ENCODE peak calls at places on chromosomes 11 and 22, in nine cellular contexts. One of them, this sample, is unnamed.

GRCh38 chr11:26847459-26847858 is 125.6 kb upstream of the SLC5A12 start:
- DNase-seq in DND-41: no peak
- DNase-seq in tibial nerve: no peak
- DNase-seq in fibroblast of villous mesenchyme: peak; percentile 32
- DNase-seq in Calu3: no peak
- DNase-seq in cardiac fibroblast: peak; percentile 92
- DNase-seq in epithelial cell of esophagus: no peak
- DNase-seq in BE2C: no peak
- DNase-seq in CD4-positive, alpha-beta T cell: no peak
- DNase-seq in this sample: no peak

GRCh38 chr22:46590334-46590733 is 29.9 kb upstream of the GRAMD4 start:
- DNase-seq in DND-41: no peak
- DNase-seq in tibial nerve: no peak
- DNase-seq in fibroblast of villous mesenchyme: no peak
- DNase-seq in Calu3: no peak
- DNase-seq in cardiac fibroblast: no peak
- DNase-seq in epithelial cell of esophagus: no peak
- DNase-seq in BE2C: no peak
- DNase-seq in CD4-positive, alpha-beta T cell: no peak
- DNase-seq in this sample: no peak

GRCh38 chr11:36296925-36297604 is 977 bp downstream of the PRR5L start:
- DNase-seq in DND-41: no peak
- DNase-seq in tibial nerve: no peak
- DNase-seq in fibroblast of villous mesenchyme: peak; percentile 98
- DNase-seq in Calu3: no peak
- DNase-seq in cardiac fibroblast: peak; percentile 97
- DNase-seq in epithelial cell of esophagus: peak; percentile 65
- DNase-seq in BE2C: no peak
- DNase-seq in CD4-positive, alpha-beta T cell: no peak
- DNase-seq in this sample: no peak

GRCh38 chr11:17408641-17409040 is 20.2 kb upstream of the KCNJ11 start:
- DNase-seq in DND-41: no peak
- DNase-seq in tibial nerve: no peak
- DNase-seq in fibroblast of villous mesenchyme: no peak
- DNase-seq in Calu3: no peak
- DNase-seq in cardiac fibroblast: no peak
- DNase-seq in epithelial cell of esophagus: no peak
- DNase-seq in BE2C: no peak
- DNase-seq in CD4-positive, alpha-beta T cell: no peak
- DNase-seq in this sample: no peak

GRCh38 chr11:76283190-76283589 is 76.9 kb upstream of the WNT11 start:
- DNase-seq in DND-41: no peak
- DNase-seq in tibial nerve: no peak
- DNase-seq in fibroblast of villous mesenchyme: no peak
- DNase-seq in Calu3: no peak
- DNase-seq in cardiac fibroblast: no peak
- DNase-seq in epithelial cell of esophagus: no peak
- DNase-seq in BE2C: no peak
- DNase-seq in CD4-positive, alpha-beta T cell: no peak
- DNase-seq in this sample: no peak

GRCh38 chr11:44596541-44597276 is 31.2 kb downstream of the CD82 start:
- DNase-seq in DND-41: peak; percentile 64
- DNase-seq in tibial nerve: no peak
- DNase-seq in fibroblast of villous mesenchyme: no peak
- DNase-seq in Calu3: no peak
- DNase-seq in cardiac fibroblast: no peak
- DNase-seq in epithelial cell of esophagus: no peak
- DNase-seq in BE2C: no peak
- DNase-seq in CD4-positive, alpha-beta T cell: peak; percentile 46
- DNase-seq in this sample: no peak

GRCh38 chr11:26730711-26731460 is 9.0 kb upstream of the SLC5A12 start:
- DNase-seq in DND-41: no peak
- DNase-seq in tibial nerve: no peak
- DNase-seq in fibroblast of villous mesenchyme: peak; percentile 18
- DNase-seq in Calu3: no peak
- DNase-seq in cardiac fibroblast: peak; percentile 10
- DNase-seq in epithelial cell of esophagus: peak; percentile 3
- DNase-seq in BE2C: no peak
- DNase-seq in CD4-positive, alpha-beta T cell: no peak
- DNase-seq in this sample: no peak

GRCh38 chr11:62137276-62137861 is 13.6 kb downstream of the INCENP start:
- DNase-seq in DND-41: no peak
- DNase-seq in tibial nerve: no peak
- DNase-seq in fibroblast of villous mesenchyme: no peak
- DNase-seq in Calu3: no peak
- DNase-seq in cardiac fibroblast: no peak
- DNase-seq in epithelial cell of esophagus: no peak
- DNase-seq in BE2C: no peak
- DNase-seq in CD4-positive, alpha-beta T cell: no peak
- DNase-seq in this sample: no peak

GRCh38 chr11:69276165-69276564 is 17.8 kb upstream of the MYEOV start:
- DNase-seq in DND-41: no peak
- DNase-seq in tibial nerve: no peak
- DNase-seq in fibroblast of villous mesenchyme: no peak
- DNase-seq in Calu3: no peak
- DNase-seq in cardiac fibroblast: no peak
- DNase-seq in epithelial cell of esophagus: no peak
- DNase-seq in BE2C: no peak
- DNase-seq in CD4-positive, alpha-beta T cell: no peak
- DNase-seq in this sample: no peak

GRCh38 chr11:115695677-115696451 is 191.6 kb upstream of the CADM1 start:
- DNase-seq in DND-41: no peak
- DNase-seq in tibial nerve: no peak
- DNase-seq in fibroblast of villous mesenchyme: no peak
- DNase-seq in Calu3: no peak
- DNase-seq in cardiac fibroblast: no peak
- DNase-seq in epithelial cell of esophagus: no peak
- DNase-seq in BE2C: no peak
- DNase-seq in CD4-positive, alpha-beta T cell: no peak
- DNase-seq in this sample: peak; percentile 53

GRCh38 chr11:97269527-97269926 is 879.7 kb downstream of the JRKL start:
- DNase-seq in DND-41: no peak
- DNase-seq in tibial nerve: no peak
- DNase-seq in fibroblast of villous mesenchyme: no peak
- DNase-seq in Calu3: no peak
- DNase-seq in cardiac fibroblast: peak; percentile 16
- DNase-seq in epithelial cell of esophagus: peak; percentile 50
- DNase-seq in BE2C: no peak
- DNase-seq in CD4-positive, alpha-beta T cell: no peak
- DNase-seq in this sample: no peak
- TF ChIP-seq CTCF in DND-41: no peak
- TF ChIP-seq CTCF in tibial nerve: no peak
- TF ChIP-seq CTCF in fibroblast of villous mesenchyme: no peak
- TF ChIP-seq CTCF in Calu3: no peak
- TF ChIP-seq CTCF in cardiac fibroblast: peak; percentile 10
- TF ChIP-seq CTCF in epithelial cell of esophagus: peak; percentile 29
- TF ChIP-seq CTCF in BE2C: peak; percentile 59
- TF ChIP-seq CTCF in CD4-positive, alpha-beta T cell: no peak
- TF ChIP-seq CTCF in this sample: no peak

GRCh38 chr11:134246100-134246499 is 7.1 kb downstream of the THYN1 start:
- DNase-seq in DND-41: no peak
- DNase-seq in tibial nerve: no peak
- DNase-seq in fibroblast of villous mesenchyme: no peak
- DNase-seq in Calu3: no peak
- DNase-seq in cardiac fibroblast: no peak
- DNase-seq in epithelial cell of esophagus: no peak
- DNase-seq in BE2C: no peak
- DNase-seq in CD4-positive, alpha-beta T cell: no peak
- DNase-seq in this sample: no peak

GRCh38 chr11:134243913-134244312 is 9.2 kb downstream of the THYN1 start:
- DNase-seq in DND-41: no peak
- DNase-seq in tibial nerve: no peak
- DNase-seq in fibroblast of villous mesenchyme: no peak
- DNase-seq in Calu3: no peak
- DNase-seq in cardiac fibroblast: no peak
- DNase-seq in epithelial cell of esophagus: no peak
- DNase-seq in BE2C: no peak
- DNase-seq in CD4-positive, alpha-beta T cell: no peak
- DNase-seq in this sample: no peak

GRCh38 chr11:134246678-134247077 is 6.5 kb downstream of the THYN1 start:
- DNase-seq in DND-41: no peak
- DNase-seq in tibial nerve: no peak
- DNase-seq in fibroblast of villous mesenchyme: no peak
- DNase-seq in Calu3: no peak
- DNase-seq in cardiac fibroblast: no peak
- DNase-seq in epithelial cell of esophagus: no peak
- DNase-seq in BE2C: no peak
- DNase-seq in CD4-positive, alpha-beta T cell: no peak
- DNase-seq in this sample: no peak

GRCh38 chr11:134245434-134245833 is 7.7 kb downstream of the THYN1 start:
- DNase-seq in DND-41: no peak
- DNase-seq in tibial nerve: no peak
- DNase-seq in fibroblast of villous mesenchyme: no peak
- DNase-seq in Calu3: no peak
- DNase-seq in cardiac fibroblast: no peak
- DNase-seq in epithelial cell of esophagus: no peak
- DNase-seq in BE2C: no peak
- DNase-seq in CD4-positive, alpha-beta T cell: no peak
- DNase-seq in this sample: no peak

GRCh38 chr11:134244593-134244992 is 8.6 kb downstream of the THYN1 start:
- DNase-seq in DND-41: no peak
- DNase-seq in tibial nerve: no peak
- DNase-seq in fibroblast of villous mesenchyme: peak; percentile 33
- DNase-seq in Calu3: peak; percentile 28
- DNase-seq in cardiac fibroblast: peak; percentile 45
- DNase-seq in epithelial cell of esophagus: peak; percentile 27
- DNase-seq in BE2C: peak; percentile 34
- DNase-seq in CD4-positive, alpha-beta T cell: no peak
- DNase-seq in this sample: no peak
- TF ChIP-seq CTCF in DND-41: peak; percentile 64
- TF ChIP-seq CTCF in tibial nerve: no peak
- TF ChIP-seq CTCF in fibroblast of villous mesenchyme: peak; percentile 56
- TF ChIP-seq CTCF in Calu3: peak; percentile 60
- TF ChIP-seq CTCF in cardiac fibroblast: peak; percentile 55
- TF ChIP-seq CTCF in epithelial cell of esophagus: peak; percentile 57
- TF ChIP-seq CTCF in BE2C: peak; percentile 63
- TF ChIP-seq CTCF in CD4-positive, alpha-beta T cell: peak; percentile 56
- TF ChIP-seq CTCF in this sample: peak; percentile 21

DNA sequence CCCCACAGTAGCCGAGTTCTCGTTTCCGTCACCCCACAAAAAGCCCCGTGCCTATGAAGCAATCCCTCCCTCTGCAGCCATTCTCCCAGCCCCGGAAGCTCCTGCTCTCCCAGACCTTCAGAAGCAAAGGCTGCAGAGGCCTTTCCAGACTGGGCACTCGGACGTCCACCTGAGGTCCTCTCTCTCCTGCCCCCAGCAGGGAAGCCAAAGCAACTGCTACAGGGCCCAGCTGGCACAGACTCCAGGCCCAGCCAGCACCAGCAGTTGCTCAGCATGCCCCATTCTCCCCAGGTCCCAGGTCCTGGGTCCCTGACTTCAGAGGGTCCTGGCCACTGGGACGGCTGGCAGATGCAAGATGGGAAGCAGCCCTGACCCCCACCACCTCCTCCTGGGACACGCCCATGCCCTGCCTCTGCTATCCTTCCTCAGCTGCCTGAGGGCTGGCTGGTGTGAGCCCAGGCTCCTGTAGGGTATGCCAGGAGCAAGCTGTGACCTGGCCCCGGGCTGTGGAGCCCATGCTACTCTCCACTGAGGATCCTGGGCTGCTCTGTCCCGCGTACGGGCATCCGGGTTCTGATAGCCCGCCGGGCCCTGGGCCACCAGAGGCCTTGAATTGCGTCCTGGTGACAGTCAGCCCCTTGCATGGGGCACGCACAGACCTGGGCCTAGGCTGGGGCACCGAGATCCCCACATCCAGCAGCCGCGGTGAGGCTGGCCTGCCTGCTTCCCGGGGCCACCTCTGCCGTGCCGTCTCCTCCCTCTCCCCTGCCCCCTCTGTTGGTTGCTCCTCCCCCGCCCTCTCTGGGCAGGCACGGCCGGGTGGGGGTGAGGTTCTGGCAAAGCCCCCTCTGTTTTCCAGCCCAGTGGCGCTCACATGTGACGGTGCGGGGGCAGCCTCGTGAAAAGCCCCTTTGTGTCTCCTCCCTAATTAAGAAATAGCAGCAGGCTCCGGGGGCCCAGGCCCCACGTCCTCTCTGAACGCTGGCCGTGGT is 1310.3 kb downstream of the BRD1 start:
- DNase-seq in DND-41: no peak
- DNase-seq in tibial nerve: peak; percentile 44
- DNase-seq in fibroblast of villous mesenchyme: no peak
- DNase-seq in Calu3: no peak
- DNase-seq in cardiac fibroblast: no peak
- DNase-seq in epithelial cell of esophagus: no peak
- DNase-seq in BE2C: no peak
- DNase-seq in CD4-positive, alpha-beta T cell: no peak
- DNase-seq in this sample: no peak
- TF ChIP-seq CTCF in DND-41: peak; percentile 3
- TF ChIP-seq CTCF in tibial nerve: peak; percentile 42
- TF ChIP-seq CTCF in fibroblast of villous mesenchyme: no peak
- TF ChIP-seq CTCF in Calu3: no peak
- TF ChIP-seq CTCF in cardiac fibroblast: no peak
- TF ChIP-seq CTCF in epithelial cell of esophagus: no peak
- TF ChIP-seq CTCF in BE2C: no peak
- TF ChIP-seq CTCF in CD4-positive, alpha-beta T cell: no peak
- TF ChIP-seq CTCF in this sample: no peak

GRCh38 chr11:67044496-67044895 is 12.2 kb upstream of the RHOD start:
- DNase-seq in DND-41: no peak
- DNase-seq in tibial nerve: no peak
- DNase-seq in fibroblast of villous mesenchyme: no peak
- DNase-seq in Calu3: no peak
- DNase-seq in cardiac fibroblast: no peak
- DNase-seq in epithelial cell of esophagus: no peak
- DNase-seq in BE2C: no peak
- DNase-seq in CD4-positive, alpha-beta T cell: no peak
- DNase-seq in this sample: no peak

GRCh38 chr11:67043572-67044329 is 12.9 kb upstream of the RHOD start:
- DNase-seq in DND-41: no peak
- DNase-seq in tibial nerve: no peak
- DNase-seq in fibroblast of villous mesenchyme: no peak
- DNase-seq in Calu3: no peak
- DNase-seq in cardiac fibroblast: no peak
- DNase-seq in epithelial cell of esophagus: no peak
- DNase-seq in BE2C: no peak
- DNase-seq in CD4-positive, alpha-beta T cell: no peak
- DNase-seq in this sample: no peak

GRCh38 chr11:67045314-67045713 is 11.3 kb upstream of the RHOD start:
- DNase-seq in DND-41: no peak
- DNase-seq in tibial nerve: no peak
- DNase-seq in fibroblast of villous mesenchyme: peak; percentile 70
- DNase-seq in Calu3: no peak
- DNase-seq in cardiac fibroblast: peak; percentile 76
- DNase-seq in epithelial cell of esophagus: peak; percentile 94
- DNase-seq in BE2C: no peak
- DNase-seq in CD4-positive, alpha-beta T cell: no peak
- DNase-seq in this sample: no peak

GRCh38 chr11:67041602-67042001 is 15.0 kb upstream of the RHOD start:
- DNase-seq in DND-41: no peak
- DNase-seq in tibial nerve: no peak
- DNase-seq in fibroblast of villous mesenchyme: no peak
- DNase-seq in Calu3: no peak
- DNase-seq in cardiac fibroblast: no peak
- DNase-seq in epithelial cell of esophagus: no peak
- DNase-seq in BE2C: no peak
- DNase-seq in CD4-positive, alpha-beta T cell: no peak
- DNase-seq in this sample: no peak

DNA sequence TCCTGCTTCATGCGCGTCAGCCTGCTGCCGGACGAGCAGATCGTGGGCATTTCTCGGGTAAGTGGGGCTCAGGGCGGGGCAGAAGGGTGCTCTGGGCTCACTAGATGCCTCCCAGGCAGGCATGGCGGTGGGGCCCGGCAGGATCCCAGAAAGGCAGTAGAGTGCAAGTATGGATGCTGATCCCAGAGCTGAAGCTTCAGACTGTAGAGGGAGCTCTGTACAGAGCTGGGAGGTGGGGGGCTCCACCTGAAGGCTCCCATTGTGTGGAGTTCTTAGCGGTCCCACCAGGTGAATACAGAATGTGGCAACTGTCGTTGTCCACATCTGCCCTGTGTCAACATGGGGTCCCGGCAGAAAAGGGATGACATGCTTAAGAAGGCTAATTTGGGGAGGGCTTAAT is 16.5 kb upstream of the RHOD start:
- DNase-seq in DND-41: no peak
- DNase-seq in tibial nerve: no peak
- DNase-seq in fibroblast of villous mesenchyme: no peak
- DNase-seq in Calu3: no peak
- DNase-seq in cardiac fibroblast: no peak
- DNase-seq in epithelial cell of esophagus: no peak
- DNase-seq in BE2C: no peak
- DNase-seq in CD4-positive, alpha-beta T cell: no peak
- DNase-seq in this sample: no peak
- TF ChIP-seq CTCF in DND-41: no peak
- TF ChIP-seq CTCF in tibial nerve: no peak
- TF ChIP-seq CTCF in fibroblast of villous mesenchyme: no peak
- TF ChIP-seq CTCF in Calu3: no peak
- TF ChIP-seq CTCF in cardiac fibroblast: no peak
- TF ChIP-seq CTCF in epithelial cell of esophagus: no peak
- TF ChIP-seq CTCF in BE2C: no peak
- TF ChIP-seq CTCF in CD4-positive, alpha-beta T cell: no peak
- TF ChIP-seq CTCF in this sample: no peak

This sample was measured in D721Med.